ENCODE peak calls at places on chromosomes 6 and 20, in five cellular contexts. One of them, this sample, is unnamed. For H3K9me3, the result is how much of the 10 kb centered on the place peaks cover.

GRCh38 chr20:59696476-59696875 is 92.1 kb downstream of the PHACTR3 start:
- DNase-seq in fibroblast of lung: no peak
- DNase-seq in left lung: no peak
- DNase-seq in tibial artery: no peak
- DNase-seq in pancreas: no peak
- DNase-seq in this sample: no peak

GRCh38 chr6:16760536-16761468 is at the start of gene ATXN1:
- DNase-seq in tibial artery: peak
- DNase-seq in fibroblast of lung: no peak
- DNase-seq in left lung: peak
- DNase-seq in pancreas: peak
- DNase-seq in this sample: peak

GRCh38 chr6:19303381-19303780 is 533.8 kb upstream of the ID4 start:
- DNase-seq in fibroblast of lung: peak
- DNase-seq in left lung: peak
- DNase-seq in pancreas: no peak
- DNase-seq in tibial artery: peak
- DNase-seq in this sample: no peak

GRCh38 chr20:51424270-51425041 is 118.1 kb downstream of the NFATC2 start:
- DNase-seq in fibroblast of lung: no peak
- DNase-seq in pancreas: no peak
- DNase-seq in left lung: no peak
- DNase-seq in tibial artery: no peak
- DNase-seq in this sample: no peak

GRCh38 chr6:34630040-34630439 is 66.5 kb downstream of the ILRUN start:
- DNase-seq in left lung: no peak
- DNase-seq in tibial artery: no peak
- DNase-seq in pancreas: no peak
- DNase-seq in fibroblast of lung: peak
- DNase-seq in this sample: no peak

GRCh38 chr6:139147628-139148027 is 12.7 kb downstream of the HECA start:
- DNase-seq in left lung: no peak
- DNase-seq in tibial artery: no peak
- DNase-seq in pancreas: no peak
- DNase-seq in fibroblast of lung: no peak
- DNase-seq in this sample: no peak

GRCh38 chr6:152983637-152984386 is 971 bp upstream of the FBXO5 start:
- DNase-seq in pancreas: peak
- DNase-seq in fibroblast of lung: peak
- DNase-seq in tibial artery: peak
- DNase-seq in left lung: peak
- DNase-seq in this sample: peak

GRCh38 chr20:1491891-1492642 is 847 bp upstream of the SIRPB2 start:
- DNase-seq in pancreas: no peak
- DNase-seq in left lung: no peak
- DNase-seq in tibial artery: no peak
- DNase-seq in fibroblast of lung: no peak
- DNase-seq in this sample: no peak

GRCh38 chr6:28657756-28658465 is 132.2 kb downstream of the GPX5 start:
- DNase-seq in left lung: no peak
- DNase-seq in fibroblast of lung: peak
- DNase-seq in tibial artery: no peak
- DNase-seq in pancreas: peak
- DNase-seq in this sample: no peak

GRCh38 chr6:122429328-122429727 is 29.9 kb downstream of the HSF2 start:
- DNase-seq in tibial artery: no peak
- DNase-seq in fibroblast of lung: no peak
- DNase-seq in pancreas: no peak
- DNase-seq in left lung: no peak
- DNase-seq in this sample: no peak

GRCh38 chr20:7375905-7376304 is 564.4 kb downstream of the HAO1 start:
- DNase-seq in fibroblast of lung: peak
- DNase-seq in pancreas: no peak
- DNase-seq in left lung: no peak
- DNase-seq in tibial artery: no peak
- DNase-seq in this sample: no peak

GRCh38 chr6:64046746-64047208 is 411.2 kb downstream of the PHF3 start:
- DNase-seq in fibroblast of lung: no peak
- DNase-seq in left lung: no peak
- DNase-seq in tibial artery: no peak
- DNase-seq in pancreas: no peak
- DNase-seq in this sample: no peak

GRCh38 chr20:39107741-39108140 is 145.6 kb downstream of the DHX35 start:
- DNase-seq in pancreas: no peak
- DNase-seq in left lung: no peak
- DNase-seq in fibroblast of lung: no peak
- DNase-seq in tibial artery: no peak
- DNase-seq in this sample: no peak

GRCh38 chr6:119148825-119149525 is 70.5 kb upstream of the FAM184A start:
- DNase-seq in left lung: no peak
- DNase-seq in fibroblast of lung: no peak
- DNase-seq in pancreas: no peak
- DNase-seq in tibial artery: no peak
- DNase-seq in this sample: no peak

GRCh38 chr6:112691289-112691688 is 344.2 kb downstream of the RFPL4B start:
- DNase-seq in left lung: no peak
- DNase-seq in tibial artery: no peak
- DNase-seq in fibroblast of lung: peak
- DNase-seq in pancreas: no peak
- DNase-seq in this sample: no peak

GRCh38 chr20:23596856-23597255 is 8.9 kb downstream of the CST9 start:
- DNase-seq in fibroblast of lung: no peak
- DNase-seq in pancreas: no peak
- DNase-seq in left lung: no peak
- DNase-seq in tibial artery: no peak
- DNase-seq in this sample: no peak

GRCh38 chr6:158536891-158537798 is 22.7 kb upstream of the TMEM181 start:
- DNase-seq in pancreas: peak
- DNase-seq in left lung: peak
- DNase-seq in tibial artery: peak
- DNase-seq in fibroblast of lung: peak
- DNase-seq in this sample: peak

GRCh38 chr6:42764883-42765653 is 16.8 kb upstream of the BICRAL start:
- DNase-seq in pancreas: no peak
- DNase-seq in fibroblast of lung: no peak
- DNase-seq in tibial artery: no peak
- DNase-seq in left lung: no peak
- DNase-seq in this sample: no peak

GRCh38 chr20:24968278-24968677 is 19.2 kb downstream of the CST7 start:
- DNase-seq in left lung: no peak
- DNase-seq in pancreas: no peak
- DNase-seq in tibial artery: peak
- DNase-seq in fibroblast of lung: no peak
- DNase-seq in this sample: no peak

GRCh38 chr6:140174509-140174908 is 800.1 kb upstream of the CITED2 start:
- DNase-seq in fibroblast of lung: peak
- DNase-seq in tibial artery: no peak
- DNase-seq in pancreas: no peak
- DNase-seq in left lung: no peak
- DNase-seq in this sample: no peak

GRCh38 chr20:35515949-35516645 is 13.4 kb downstream of the C20orf173 start:
- DNase-seq in tibial artery: no peak
- DNase-seq in left lung: no peak
- DNase-seq in pancreas: no peak
- DNase-seq in fibroblast of lung: peak
- DNase-seq in this sample: no peak

GRCh38 chr6:14143305-14143704 is 25.7 kb downstream of the CD83 start:
- DNase-seq in fibroblast of lung: no peak
- DNase-seq in left lung: no peak
- DNase-seq in tibial artery: no peak
- DNase-seq in pancreas: no peak
- DNase-seq in this sample: no peak

GRCh38 chr6:156776470-156776840 is 723 bp upstream of the ARID1B start:
- DNase-seq in tibial artery: no peak
- DNase-seq in pancreas: no peak
- DNase-seq in left lung: no peak
- DNase-seq in fibroblast of lung: peak
- DNase-seq in this sample: no peak

GRCh38 chr6:38427492-38428210 is 212.1 kb downstream of the BTBD9 start:
- DNase-seq in pancreas: no peak
- DNase-seq in tibial artery: no peak
- DNase-seq in left lung: no peak
- DNase-seq in fibroblast of lung: no peak
- DNase-seq in this sample: no peak

GRCh38 chr6:41846666-41847237 is 48.4 kb downstream of the USP49 start:
- DNase-seq in fibroblast of lung: peak
- DNase-seq in pancreas: peak
- DNase-seq in left lung: peak
- DNase-seq in tibial artery: no peak
- DNase-seq in this sample: peak

GRCh38 chr20:46056970-46057855 is 28.2 kb downstream of the SLC12A5 start:
- DNase-seq in left lung: peak
- DNase-seq in pancreas: peak
- DNase-seq in tibial artery: no peak
- DNase-seq in fibroblast of lung: peak
- DNase-seq in this sample: peak

GRCh38 chr6:149234051-149234962 is 83.2 kb upstream of the TAB2 start:
- DNase-seq in pancreas: no peak
- DNase-seq in tibial artery: no peak
- DNase-seq in fibroblast of lung: peak
- DNase-seq in left lung: no peak
- DNase-seq in this sample: no peak

GRCh38 chr6:391559-392440 is at the start of gene IRF4:
- DNase-seq in tibial artery: no peak
- DNase-seq in left lung: no peak
- DNase-seq in fibroblast of lung: no peak
- DNase-seq in pancreas: no peak
- DNase-seq in this sample: no peak

GRCh38 chr20:30484749-30485070 is 772.8 kb upstream of the DEFB115 start:
- DNase-seq in pancreas: no peak
- DNase-seq in left lung: no peak
- DNase-seq in tibial artery: no peak
- DNase-seq in fibroblast of lung: no peak
- DNase-seq in this sample: no peak

DNA sequence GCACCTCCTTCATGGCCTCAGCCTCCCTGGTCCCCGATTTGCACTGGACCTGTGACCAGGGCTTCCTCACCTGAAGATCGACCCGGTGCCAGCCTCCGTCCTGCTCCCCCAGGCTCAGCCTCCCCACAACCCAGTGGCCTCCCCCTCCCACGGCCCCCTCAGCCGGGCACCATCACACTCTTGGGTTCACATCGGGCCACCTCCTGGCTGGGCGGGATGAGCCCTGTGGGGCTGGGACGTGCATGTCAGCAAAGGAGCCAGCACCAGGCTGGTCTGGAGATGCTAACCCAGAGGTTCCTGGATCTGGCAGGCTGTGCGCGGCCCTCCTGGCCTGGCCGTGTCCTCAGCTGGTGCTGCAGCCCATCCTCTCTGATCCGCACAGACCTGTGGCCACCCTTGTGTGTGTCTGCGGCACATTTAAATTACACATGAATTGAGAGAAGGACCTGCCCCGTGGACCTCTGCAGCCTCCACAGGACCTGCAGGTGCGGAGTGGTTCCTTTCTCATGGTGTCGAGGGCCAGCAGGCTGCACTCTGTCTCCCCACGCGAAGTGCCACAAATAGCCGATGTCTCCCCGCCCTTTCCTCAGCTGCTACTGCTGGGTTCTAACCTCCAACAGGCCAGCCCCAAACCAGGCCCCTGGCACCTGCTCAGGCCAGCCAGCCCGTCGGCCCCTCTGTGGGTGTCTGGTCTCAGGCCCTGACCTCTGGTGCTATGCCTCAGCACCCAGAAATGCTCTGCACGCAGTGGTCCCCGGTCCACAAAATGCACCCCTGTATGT is 237.5 kb downstream of the ERMARD start:
- DNase-seq in fibroblast of lung: no peak
- DNase-seq in left lung: no peak
- DNase-seq in pancreas: no peak
- DNase-seq in tibial artery: peak
- DNase-seq in this sample: no peak
- H3K9me3 ChIP-seq in fibroblast of lung: under half
- H3K9me3 ChIP-seq in left lung: under half
- H3K9me3 ChIP-seq in pancreas: under half
- H3K9me3 ChIP-seq in tibial artery: under half
- H3K9me3 ChIP-seq in this sample: under half

GRCh38 chr20:33076662-33077398 is 2.6 kb upstream of the BPIFB4 start:
- DNase-seq in pancreas: no peak
- DNase-seq in left lung: no peak
- DNase-seq in fibroblast of lung: no peak
- DNase-seq in tibial artery: no peak
- DNase-seq in this sample: no peak
- TF ChIP-seq CTCF in pancreas: no peak
- TF ChIP-seq CTCF in left lung: no peak
- TF ChIP-seq CTCF in fibroblast of lung: peak
- TF ChIP-seq CTCF in tibial artery: no peak
- TF ChIP-seq CTCF in this sample: no peak

DNA sequence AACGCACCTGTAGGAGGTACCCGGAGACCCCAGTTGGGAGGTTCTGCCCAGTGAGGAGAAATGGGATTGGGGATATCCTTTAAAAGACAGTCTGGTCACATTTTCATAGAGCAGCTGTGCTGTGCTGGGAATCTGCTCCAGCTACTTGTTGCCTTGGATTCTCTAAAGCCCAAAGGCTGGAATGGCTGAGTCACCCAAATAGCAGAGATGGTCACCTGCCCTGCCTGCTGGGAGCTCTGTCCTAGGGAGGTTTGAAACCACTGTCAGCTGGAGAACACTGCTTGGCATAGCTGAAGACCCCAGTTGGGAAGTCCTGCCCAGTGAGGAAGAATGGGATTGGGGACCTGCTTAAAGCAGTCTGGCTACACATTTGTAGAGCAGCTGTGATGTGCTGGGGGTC is 34.8 kb upstream of the TFB1M start:
- DNase-seq in pancreas: no peak
- DNase-seq in fibroblast of lung: no peak
- DNase-seq in tibial artery: no peak
- DNase-seq in left lung: no peak
- DNase-seq in this sample: no peak
- H3K9me3 ChIP-seq in pancreas: under half
- H3K9me3 ChIP-seq in fibroblast of lung: under half
- H3K9me3 ChIP-seq in tibial artery: under half
- H3K9me3 ChIP-seq in left lung: under half
- H3K9me3 ChIP-seq in this sample: under half

DNA sequence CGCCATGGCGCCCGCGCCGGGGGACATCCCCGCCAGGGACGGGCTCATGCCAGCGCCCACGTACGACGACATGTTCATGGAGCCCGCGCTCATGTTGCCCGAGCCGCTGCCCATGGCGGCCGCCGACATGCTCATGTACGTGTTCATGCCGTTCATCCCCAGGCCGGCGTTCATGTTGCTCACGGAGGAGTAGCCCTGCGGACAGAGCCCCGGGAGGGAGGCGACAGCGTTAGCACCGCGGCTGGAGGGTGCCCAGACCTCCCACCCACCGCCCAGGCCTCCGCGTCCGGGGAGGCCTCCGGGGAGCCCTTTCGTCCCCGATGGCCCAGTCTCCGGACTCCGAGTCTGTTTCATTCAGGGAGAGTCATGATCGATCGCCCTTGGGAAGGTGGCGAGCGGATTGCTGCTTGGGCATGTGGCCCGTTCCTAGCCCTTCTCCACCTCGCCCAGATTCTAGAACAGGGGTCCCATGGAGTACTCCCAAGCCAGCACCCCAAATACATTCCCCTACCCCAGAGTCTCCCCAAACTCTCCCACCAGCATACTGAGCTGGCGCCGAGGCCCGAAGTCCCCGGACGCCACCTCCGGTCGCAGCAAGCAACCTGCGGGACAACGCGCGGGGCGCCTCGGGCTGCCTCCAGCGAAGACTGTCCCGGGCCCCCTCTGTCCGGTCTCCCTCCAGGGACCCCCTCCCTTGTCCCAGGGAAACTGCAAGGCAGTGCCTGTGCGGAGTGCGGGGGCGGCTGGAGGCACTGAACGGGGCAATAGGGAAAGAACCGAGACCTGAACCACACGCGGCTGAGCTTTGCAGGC is 1.2 kb downstream of the FOXA2 start:
- DNase-seq in pancreas: peak
- DNase-seq in fibroblast of lung: no peak
- DNase-seq in tibial artery: no peak
- DNase-seq in left lung: no peak
- DNase-seq in this sample: no peak
- TF ChIP-seq CTCF in pancreas: no peak
- TF ChIP-seq CTCF in fibroblast of lung: no peak
- TF ChIP-seq CTCF in tibial artery: no peak
- TF ChIP-seq CTCF in left lung: no peak
- TF ChIP-seq CTCF in this sample: no peak

This sample was measured in heart left ventricle.